ENCODE peak calls at places on chromosomes 1 and 21, in five cellular contexts. One of them, this sample, is unnamed.
A peak's percentile ranks its signal among the peaks of the same experiment; 100 is the strongest.

GRCh38 chr1:245046310-245046709 is 108.5 kb upstream of the KIF26B start:
- DNase-seq in H9: no peak
- DNase-seq in mesenchymal stem cell: no peak
- DNase-seq in H1: no peak
- DNase-seq in trophoblast cell: no peak
- DNase-seq in this sample: no peak

GRCh38 chr1:41319803-41320711 is 41.2 kb upstream of the FOXO6 start:
- DNase-seq in H9: no peak
- DNase-seq in mesenchymal stem cell: no peak
- DNase-seq in H1: peak; percentile 47
- DNase-seq in trophoblast cell: no peak
- DNase-seq in this sample: no peak

GRCh38 chr1:47650606-47651005 is 212.8 kb downstream of the FOXD2 start:
- DNase-seq in H9: no peak
- DNase-seq in mesenchymal stem cell: no peak
- DNase-seq in H1: no peak
- DNase-seq in trophoblast cell: no peak
- DNase-seq in this sample: no peak

GRCh38 chr1:183758913-183759312 is 46.0 kb upstream of the RGL1 start:
- DNase-seq in H9: no peak
- DNase-seq in mesenchymal stem cell: no peak
- DNase-seq in H1: no peak
- DNase-seq in trophoblast cell: no peak
- DNase-seq in this sample: no peak

GRCh38 chr1:83515566-83516169 is 483.3 kb downstream of the TTLL7 start:
- DNase-seq in H9: no peak
- DNase-seq in mesenchymal stem cell: peak; percentile 45
- DNase-seq in H1: no peak
- DNase-seq in trophoblast cell: no peak
- DNase-seq in this sample: no peak

GRCh38 chr21:32520885-32521735 is 64.2 kb downstream of the TCP10L start:
- DNase-seq in H9: no peak
- DNase-seq in mesenchymal stem cell: peak; percentile 70
- DNase-seq in H1: no peak
- DNase-seq in trophoblast cell: peak; percentile 89
- DNase-seq in this sample: no peak

GRCh38 chr1:247390996-247391395 is 25.0 kb upstream of the NLRP3 start:
- DNase-seq in H9: no peak
- DNase-seq in mesenchymal stem cell: no peak
- DNase-seq in H1: no peak
- DNase-seq in trophoblast cell: peak; percentile 88
- DNase-seq in this sample: no peak

GRCh38 chr1:40640314-40641076 is 25.0 kb downstream of the RIMS3 start:
- DNase-seq in H9: no peak
- DNase-seq in mesenchymal stem cell: no peak
- DNase-seq in H1: no peak
- DNase-seq in trophoblast cell: no peak
- DNase-seq in this sample: no peak

GRCh38 chr1:182062223-182062622 is 711 bp upstream of the ZNF648 start:
- DNase-seq in H9: no peak
- DNase-seq in mesenchymal stem cell: no peak
- DNase-seq in H1: no peak
- DNase-seq in trophoblast cell: no peak
- DNase-seq in this sample: no peak

GRCh38 chr1:26677306-26678115 is 18.3 kb upstream of the ARID1A start:
- DNase-seq in H9: peak; percentile 86
- DNase-seq in mesenchymal stem cell: peak; percentile 67
- DNase-seq in H1: peak; percentile 58
- DNase-seq in trophoblast cell: peak; percentile 63
- DNase-seq in this sample: no peak

GRCh38 chr1:168520052-168520751 is 23.6 kb downstream of the XCL2 start:
- DNase-seq in H9: peak; percentile 40
- DNase-seq in mesenchymal stem cell: no peak
- DNase-seq in H1: no peak
- DNase-seq in trophoblast cell: no peak
- DNase-seq in this sample: no peak

GRCh38 chr1:28380394-28380793 is 10.9 kb downstream of the PHACTR4 start:
- DNase-seq in H9: no peak
- DNase-seq in mesenchymal stem cell: no peak
- DNase-seq in H1: no peak
- DNase-seq in trophoblast cell: no peak
- DNase-seq in this sample: no peak

GRCh38 chr1:2156866-2157265 is 37.7 kb downstream of the FAAP20 start:
- DNase-seq in H9: no peak
- DNase-seq in mesenchymal stem cell: no peak
- DNase-seq in H1: no peak
- DNase-seq in trophoblast cell: no peak
- DNase-seq in this sample: no peak

GRCh38 chr1:23367451-23367790 is 2.2 kb downstream of the ZNF436 start:
- DNase-seq in H9: no peak
- DNase-seq in mesenchymal stem cell: no peak
- DNase-seq in H1: no peak
- DNase-seq in trophoblast cell: no peak
- DNase-seq in this sample: no peak

GRCh38 chr1:100528861-100529260 is 9.1 kb upstream of the GPR88 start:
- DNase-seq in H9: no peak
- DNase-seq in mesenchymal stem cell: no peak
- DNase-seq in H1: no peak
- DNase-seq in trophoblast cell: no peak
- DNase-seq in this sample: no peak

GRCh38 chr21:42236014-42236413 is 17.1 kb downstream of the ABCG1 start:
- DNase-seq in H9: no peak
- DNase-seq in mesenchymal stem cell: no peak
- DNase-seq in H1: no peak
- DNase-seq in trophoblast cell: no peak
- DNase-seq in this sample: no peak

GRCh38 chr1:40818264-40818961 is 34.8 kb downstream of the KCNQ4 start:
- DNase-seq in H9: peak; percentile 98
- DNase-seq in mesenchymal stem cell: no peak
- DNase-seq in H1: peak; percentile 97
- DNase-seq in trophoblast cell: peak; percentile 27
- DNase-seq in this sample: peak; percentile 77

GRCh38 chr1:234599617-234600417 is 10.2 kb downstream of the IRF2BP2 start:
- DNase-seq in H9: peak; percentile 81
- DNase-seq in mesenchymal stem cell: peak; percentile 92
- DNase-seq in H1: peak; percentile 78
- DNase-seq in trophoblast cell: peak; percentile 64
- DNase-seq in this sample: peak; percentile 90

GRCh38 chr1:93672477-93673158 is 9.0 kb downstream of the BCAR3 start:
- DNase-seq in H9: no peak
- DNase-seq in mesenchymal stem cell: no peak
- DNase-seq in H1: no peak
- DNase-seq in trophoblast cell: no peak
- DNase-seq in this sample: no peak

GRCh38 chr21:41171210-41171609 is 3.2 kb downstream of the BACE2 start:
- DNase-seq in H9: no peak
- DNase-seq in mesenchymal stem cell: no peak
- DNase-seq in H1: no peak
- DNase-seq in trophoblast cell: no peak
- DNase-seq in this sample: no peak

GRCh38 chr1:203486618-203487370 is 7.2 kb upstream of the OPTC start:
- DNase-seq in H9: no peak
- DNase-seq in mesenchymal stem cell: no peak
- DNase-seq in H1: no peak
- DNase-seq in trophoblast cell: no peak
- DNase-seq in this sample: no peak

GRCh38 chr1:93288558-93288957 is 57.1 kb upstream of the DR1 start:
- DNase-seq in H9: no peak
- DNase-seq in mesenchymal stem cell: no peak
- DNase-seq in H1: no peak
- DNase-seq in trophoblast cell: no peak
- DNase-seq in this sample: no peak

GRCh38 chr1:201648066-201648910 is 109.4 kb downstream of the NAV1 start:
- DNase-seq in H9: peak; percentile 65
- DNase-seq in mesenchymal stem cell: peak; percentile 86
- DNase-seq in H1: peak; percentile 71
- DNase-seq in trophoblast cell: no peak
- DNase-seq in this sample: peak; percentile 39

GRCh38 chr1:228542376-228542775 is 55.2 kb downstream of the RNF187 start:
- DNase-seq in H9: no peak
- DNase-seq in mesenchymal stem cell: no peak
- DNase-seq in H1: no peak
- DNase-seq in trophoblast cell: no peak
- DNase-seq in this sample: no peak

GRCh38 chr1:10474613-10475507 is at the start of gene PEX14:
- DNase-seq in H9: peak; percentile 96
- DNase-seq in mesenchymal stem cell: peak; percentile 89
- DNase-seq in H1: peak; percentile 92
- DNase-seq in trophoblast cell: peak; percentile 82
- DNase-seq in this sample: peak; percentile 83

GRCh38 chr1:201882665-201883132 is 6.0 kb upstream of the SHISA4 start:
- DNase-seq in H9: no peak
- DNase-seq in mesenchymal stem cell: peak; percentile 81
- DNase-seq in H1: no peak
- DNase-seq in trophoblast cell: peak; percentile 33
- DNase-seq in this sample: no peak

GRCh38 chr1:194929376-194929775 is 1678.9 kb downstream of the KCNT2 start:
- DNase-seq in H9: no peak
- DNase-seq in mesenchymal stem cell: no peak
- DNase-seq in H1: no peak
- DNase-seq in trophoblast cell: no peak
- DNase-seq in this sample: no peak

GRCh38 chr1:19894218-19894617 is 12.0 kb downstream of the OTUD3 start:
- DNase-seq in H9: no peak
- DNase-seq in mesenchymal stem cell: no peak
- DNase-seq in H1: no peak
- DNase-seq in trophoblast cell: no peak
- DNase-seq in this sample: no peak
- H3K9ac ChIP-seq in H9: no peak overlapping the region
- H3K9ac ChIP-seq in mesenchymal stem cell: no peak overlapping the region
- H3K9ac ChIP-seq in H1: no peak overlapping the region
- H3K9ac ChIP-seq in trophoblast cell: no peak overlapping the region
- H3K9ac ChIP-seq in this sample: no peak overlapping the region

GRCh38 chr1:31637915-31638673 is 6.6 kb downstream of the PEF1 start:
- DNase-seq in H9: no peak
- DNase-seq in mesenchymal stem cell: no peak
- DNase-seq in H1: no peak
- DNase-seq in trophoblast cell: no peak
- DNase-seq in this sample: no peak
- H2BK12ac ChIP-seq in H9: no peak overlapping the region
- H2BK12ac ChIP-seq in mesenchymal stem cell: no peak overlapping the region
- H2BK12ac ChIP-seq in H1: no peak overlapping the region
- H2BK12ac ChIP-seq in trophoblast cell: no peak overlapping the region
- H2BK12ac ChIP-seq in this sample: no peak overlapping the region

GRCh38 chr1:56436338-56436695 is 143.0 kb downstream of the PLPP3 start:
- DNase-seq in H9: no peak
- DNase-seq in mesenchymal stem cell: no peak
- DNase-seq in H1: no peak
- DNase-seq in trophoblast cell: no peak
- DNase-seq in this sample: peak; percentile 33
- H2BK120ac ChIP-seq in H9: no peak overlapping the region
- H2BK120ac ChIP-seq in mesenchymal stem cell: no peak overlapping the region
- H2BK120ac ChIP-seq in H1: no peak overlapping the region
- H2BK120ac ChIP-seq in trophoblast cell: peak overlapping the region; percentile 18
- H2BK120ac ChIP-seq in this sample: no peak overlapping the region

GRCh38 chr1:14964698-14965055 is 188.9 kb upstream of the TMEM51 start:
- DNase-seq in H9: no peak
- DNase-seq in mesenchymal stem cell: no peak
- DNase-seq in H1: no peak
- DNase-seq in trophoblast cell: no peak
- DNase-seq in this sample: no peak
- H3K9ac ChIP-seq in H9: no peak overlapping the region
- H3K9ac ChIP-seq in mesenchymal stem cell: no peak overlapping the region
- H3K9ac ChIP-seq in H1: no peak overlapping the region
- H3K9ac ChIP-seq in trophoblast cell: no peak overlapping the region
- H3K9ac ChIP-seq in this sample: no peak overlapping the region

GRCh38 chr1:206715120-206715519 is 30.4 kb downstream of the MAPKAPK2 start:
- DNase-seq in H9: no peak
- DNase-seq in mesenchymal stem cell: no peak
- DNase-seq in H1: no peak
- DNase-seq in trophoblast cell: no peak
- DNase-seq in this sample: no peak
- H2BK12ac ChIP-seq in H9: no peak overlapping the region
- H2BK12ac ChIP-seq in mesenchymal stem cell: no peak overlapping the region
- H2BK12ac ChIP-seq in H1: no peak overlapping the region
- H2BK12ac ChIP-seq in trophoblast cell: no peak overlapping the region
- H2BK12ac ChIP-seq in this sample: no peak overlapping the region

GRCh38 chr1:205276334-205277065 is 45.0 kb downstream of the NUAK2 start:
- DNase-seq in H9: no peak
- DNase-seq in mesenchymal stem cell: no peak
- DNase-seq in H1: no peak
- DNase-seq in trophoblast cell: no peak
- DNase-seq in this sample: no peak

GRCh38 chr1:205284420-205285144 is 37.0 kb downstream of the NUAK2 start:
- DNase-seq in H9: peak; percentile 97
- DNase-seq in mesenchymal stem cell: peak; percentile 99
- DNase-seq in H1: peak; percentile 73
- DNase-seq in trophoblast cell: peak; percentile 99
- DNase-seq in this sample: peak; percentile 86

GRCh38 chr1:205275916-205276315 is 45.6 kb downstream of the NUAK2 start:
- DNase-seq in H9: no peak
- DNase-seq in mesenchymal stem cell: no peak
- DNase-seq in H1: no peak
- DNase-seq in trophoblast cell: no peak
- DNase-seq in this sample: no peak

GRCh38 chr1:205283270-205284147 is 38.0 kb downstream of the NUAK2 start:
- DNase-seq in H9: no peak
- DNase-seq in mesenchymal stem cell: no peak
- DNase-seq in H1: no peak
- DNase-seq in trophoblast cell: peak; percentile 27
- DNase-seq in this sample: no peak

DNA sequence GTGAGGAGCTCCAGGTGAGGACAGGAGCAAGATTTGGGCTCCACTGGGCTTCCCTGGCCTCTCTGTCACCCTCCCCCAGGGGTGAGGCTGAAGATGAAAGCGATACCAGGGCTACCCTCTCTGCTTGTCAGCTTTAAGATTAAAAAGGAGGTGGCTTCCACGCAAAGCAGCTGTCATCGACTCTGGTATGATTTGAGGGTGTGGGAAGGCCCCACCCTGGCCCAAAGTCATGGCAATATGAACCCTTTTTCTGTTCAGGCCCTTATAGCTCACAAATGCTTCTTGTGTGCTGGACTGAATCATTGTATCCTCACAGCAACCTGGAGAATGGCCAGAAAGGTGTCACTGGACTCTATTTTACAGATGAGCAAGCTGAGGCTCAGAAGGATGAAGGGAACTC is 41.6 kb downstream of the NUAK2 start:
- DNase-seq in H9: no peak
- DNase-seq in mesenchymal stem cell: no peak
- DNase-seq in H1: no peak
- DNase-seq in trophoblast cell: no peak
- DNase-seq in this sample: no peak
- H2BK120ac ChIP-seq in H9: no peak overlapping the region
- H2BK120ac ChIP-seq in mesenchymal stem cell: no peak overlapping the region
- H2BK120ac ChIP-seq in H1: no peak overlapping the region
- H2BK120ac ChIP-seq in trophoblast cell: peak overlapping the region; percentile 22
- H2BK120ac ChIP-seq in this sample: no peak overlapping the region

This sample was measured in neuronal stem cell.